ENCODE peak calls at places on chromosome 16, in eight cellular contexts. A is upper lobe of right lung, U is breast epithelium, J is heart left ventricle, C is SK-N-SH, N is IMR-90, T is HAP-1, B is fibroblast of lung. E is an unnamed sample.

GRCh38 chr16:4918790-4919210 is 18.1 kb downstream of the PPL start:
- DNase-seq in T (no peak), N (no peak), C (no peak), U (peak; percentile 45), A (peak; percentile 81), J (no peak), B (no peak), E (no peak)

GRCh38 chr16:77183137-77183536 is 7.9 kb upstream of the MON1B start:
- DNase-seq in T (no peak), N (peak; percentile 4), C (no peak), A (no peak), U (no peak), B (peak; percentile 18), J (no peak), E (no peak)

GRCh38 chr16:49442805-49443204 is 69.2 kb downstream of the C16orf78 start:
- DNase-seq in A (no peak), J (no peak), T (no peak), N (no peak), C (no peak), B (no peak), U (no peak), E (no peak)

GRCh38 chr16:30619207-30619606 is 9.0 kb upstream of the ZNF689 start:
- DNase-seq in J (no peak), B (no peak), U (no peak), C (no peak), N (no peak), A (no peak), T (no peak), E (no peak)

GRCh38 chr16:87107221-87107620 is 210.0 kb downstream of the C16orf95 start:
- DNase-seq in U (no peak), T (no peak), N (no peak), A (no peak), B (no peak), J (no peak), C (no peak), E (no peak)

GRCh38 chr16:58963479-58963878 is 229.4 kb upstream of the GOT2 start:
- DNase-seq in J (no peak), N (no peak), C (no peak), T (no peak), A (no peak), U (no peak), B (no peak), E (no peak)

GRCh38 chr16:68356249-68356918 is 45.6 kb downstream of the PRMT7 start:
- DNase-seq in C (peak; percentile 25), N (no peak), U (no peak), T (no peak), A (no peak), B (no peak), J (peak; percentile 63), E (no peak)

GRCh38 chr16:71185366-71185765 is 45.2 kb downstream of the HYDIN start:
- DNase-seq in J (no peak), N (peak; percentile 1), T (no peak), A (no peak), B (peak; percentile 1), U (no peak), C (no peak), E (no peak)

GRCh38 chr16:30728321-30728720 is 19.9 kb upstream of the PHKG2 start:
- DNase-seq in C (no peak), N (no peak), A (no peak), J (no peak), T (peak; percentile 40), U (no peak), B (no peak), E (no peak)

GRCh38 chr16:51119576-51120288 is 31.3 kb downstream of the SALL1 start:
- DNase-seq in A (no peak), J (no peak), B (no peak), U (no peak), T (no peak), N (peak; percentile 1), C (no peak), E (no peak)

GRCh38 chr16:58399718-58400633 is 7.7 kb downstream of the GINS3 start:
- DNase-seq in T (no peak), U (no peak), N (peak; percentile 23), A (no peak), C (no peak), J (no peak), B (peak; percentile 12), E (no peak)

GRCh38 chr16:77169650-77170236 is 21.2 kb upstream of the MON1B start:
- DNase-seq in N (peak; percentile 34), J (no peak), C (peak; percentile 45), A (no peak), T (peak; percentile 76), U (no peak), B (peak; percentile 5), E (no peak)

GRCh38 chr16:24525970-24526559 is 13.3 kb upstream of the RBBP6 start:
- DNase-seq in B (peak; percentile 56), C (no peak), U (no peak), T (no peak), J (no peak), A (no peak), N (no peak), E (no peak)

GRCh38 chr16:10577305-10578202 is 2.8 kb downstream of the EMP2 start:
- DNase-seq in N (no peak), B (no peak), A (peak; percentile 69), C (peak; percentile 58), T (no peak), U (no peak), J (no peak), E (no peak)

GRCh38 chr16:68470461-68471150 is 22.3 kb upstream of the SMPD3 start:
- DNase-seq in U (no peak), B (no peak), J (no peak), C (no peak), N (no peak), A (peak; percentile 75), T (no peak), E (peak; percentile 62)

GRCh38 chr16:56189990-56190902 is 1.0 kb upstream of the GNAO1 start:
- DNase-seq in A (no peak), U (no peak), B (no peak), N (no peak), J (peak; percentile 70), T (peak; percentile 28), C (peak; percentile 58), E (no peak)

GRCh38 chr16:23508589-23509440 is 1.5 kb downstream of the GGA2 start:
- DNase-seq in C (no peak), T (peak; percentile 54), N (no peak), A (no peak), B (peak; percentile 27), U (no peak), J (no peak), E (peak; percentile 63)

GRCh38 chr16:29848420-29849297 is 14.4 kb downstream of the CDIPT start:
- DNase-seq in J (peak; percentile 90), C (peak; percentile 83), U (peak; percentile 34), T (peak; percentile 80), A (peak; percentile 91), B (peak; percentile 39), N (peak; percentile 63), E (peak; percentile 74)

DNA sequence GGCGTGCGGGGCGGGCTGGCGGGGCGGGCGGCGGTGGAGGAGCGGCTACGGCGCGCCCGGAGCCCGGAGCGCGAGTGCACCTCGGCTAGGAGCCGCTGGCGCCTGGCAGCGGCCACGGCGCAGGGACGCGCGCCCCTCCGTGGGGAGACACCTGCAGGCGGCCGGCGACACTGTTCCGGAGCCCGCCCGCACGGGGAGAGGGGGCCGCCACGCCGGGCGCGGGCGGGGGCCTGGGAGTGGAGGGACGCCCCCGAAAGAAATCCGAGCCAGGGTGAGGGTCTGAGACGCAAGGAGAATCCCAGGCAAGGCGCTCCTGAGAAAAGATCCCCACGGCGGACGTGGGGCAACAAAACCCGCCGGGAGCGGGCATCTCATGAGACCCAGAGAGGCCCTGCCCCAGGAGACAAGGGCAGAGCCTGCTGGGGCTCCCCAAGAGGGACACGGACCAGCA is at the start of gene GSG1L:
- DNase-seq in C (peak; percentile 83), A (no peak), J (no peak), T (no peak), B (no peak), U (no peak), N (no peak), E (no peak)
- H3K4me3 ChIP-seq in C (no peak within 1 kb of the TSS), A (peak within 1 kb of the TSS; percentile 14), J (peak within 1 kb of the TSS; percentile 39), T (no peak within 1 kb of the TSS), B (no peak within 1 kb of the TSS), U (peak within 1 kb of the TSS; percentile 33), N (no peak within 1 kb of the TSS), E (peak within 1 kb of the TSS; percentile 53)

DNA sequence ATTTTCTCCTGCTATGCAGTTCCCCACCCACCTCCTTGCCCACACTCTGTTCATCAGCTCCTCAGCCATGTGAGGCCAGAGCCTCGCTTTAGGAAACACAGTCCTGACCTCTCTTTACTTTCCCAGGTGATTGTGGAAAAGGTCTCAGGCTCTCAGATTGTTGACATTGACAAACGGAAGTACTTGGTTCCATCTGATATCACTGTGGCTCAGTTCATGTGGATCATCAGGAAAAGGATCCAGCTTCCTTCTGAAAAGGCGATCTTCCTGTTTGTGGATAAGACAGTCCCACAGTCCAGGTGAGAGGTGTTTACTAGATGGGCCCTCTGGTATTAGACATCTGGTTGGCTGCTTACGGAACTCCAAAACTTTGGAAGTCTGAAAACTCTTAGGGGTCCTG is 1.7 kb downstream of the GABARAPL2 start:
- DNase-seq in A (no peak), J (no peak), C (no peak), B (no peak), U (no peak), T (no peak), N (no peak), E (no peak)
- H3K36me3 ChIP-seq in A (peaks cover 50% of the 10 kb centered on the region), J (peaks cover 54% of the 10 kb centered on the region), C (peaks cover 34% of the 10 kb centered on the region), B (peaks cover 6% of the 10 kb centered on the region), U (peaks cover 4% of the 10 kb centered on the region), T (peaks cover 51% of the 10 kb centered on the region), N (peaks cover 41% of the 10 kb centered on the region), E (peaks cover 47% of the 10 kb centered on the region)

GRCh38 chr16:3096362-3096761 is 2.7 kb downstream of the ZSCAN10 start:
- DNase-seq in J (no peak), T (no peak), C (no peak), B (no peak), U (no peak), A (no peak), N (no peak), E (no peak)

GRCh38 chr16:3097266-3097665 is 1.8 kb downstream of the ZSCAN10 start:
- DNase-seq in B (no peak), N (no peak), A (no peak), J (no peak), T (no peak), C (no peak), U (no peak), E (no peak)

GRCh38 chr16:3099732-3100499 is 822 bp upstream of the ZSCAN10 start:
- DNase-seq in A (peak; percentile 97), C (peak; percentile 98), B (peak; percentile 72), N (peak; percentile 78), T (peak; percentile 98), U (peak; percentile 89), J (peak; percentile 96), E (peak; percentile 87)

GRCh38 chr16:3099395-3099731 is 269 bp upstream of the ZSCAN10 start:
- DNase-seq in U (no peak), A (no peak), T (no peak), C (no peak), N (no peak), J (no peak), B (no peak), E (no peak)

GRCh38 chr16:3098459-3099394 is at the start of gene ZSCAN10:
- DNase-seq in A (no peak), B (no peak), T (no peak), C (no peak), N (no peak), U (no peak), J (peak; percentile 46), E (no peak)
- H3K4me3 ChIP-seq in A (peak within 1 kb of the TSS; percentile 35), B (peak within 1 kb of the TSS; percentile 27), T (no peak within 1 kb of the TSS), C (no peak within 1 kb of the TSS), N (peak within 1 kb of the TSS; percentile 31), U (peak within 1 kb of the TSS; percentile 33), J (peak within 1 kb of the TSS; percentile 17), E (no peak within 1 kb of the TSS)

DNA sequence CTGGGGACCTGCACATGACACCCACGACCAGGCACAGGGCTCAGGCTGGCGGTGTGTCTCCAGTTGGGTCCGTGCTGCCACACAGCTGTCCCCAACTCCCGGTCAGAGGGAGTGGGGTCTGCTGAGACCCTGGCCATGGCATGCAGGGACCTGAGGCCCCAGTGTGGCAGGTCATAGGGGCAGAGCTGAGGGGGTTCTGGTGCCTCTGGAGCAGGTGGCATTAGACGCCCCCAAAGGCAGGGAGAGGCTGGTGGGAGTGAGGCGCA is 4.2 kb downstream of the NUBP2 start:
- DNase-seq in U (no peak), T (no peak), N (no peak), C (no peak), J (no peak), B (no peak), A (no peak), E (no peak)
- H3K36me3 ChIP-seq in U (no peaks in the 10 kb centered on the region), T (peaks cover 10% of the 10 kb centered on the region), N (peaks cover 34% of the 10 kb centered on the region), C (no peaks in the 10 kb centered on the region), J (peaks cover 52% of the 10 kb centered on the region), B (peaks cover 20% of the 10 kb centered on the region), A (peaks cover 29% of the 10 kb centered on the region), E (peaks cover 23% of the 10 kb centered on the region)

E was measured in right atrium auricular region.